ENCODE peak calls at places on chromosomes 7 and 10, in four cellular contexts. S is GM12892; T is fibroblast of lung; G is naive thymus-derived CD8-positive, alpha-beta T cell. D is an unnamed sample.
A peak's percentile ranks its signal among the peaks of the same experiment; 100 is the strongest.

GRCh38 chr7:134823400-134823799 is 44.0 kb downstream of the CALD1 start:
- DNase-seq in S (no peak), T (peak; percentile 78), G (no peak), D (no peak)

GRCh38 chr7:2190531-2190930 is 42.2 kb downstream of the MAD1L1 start:
- DNase-seq in S (no peak), T (no peak), G (no peak), D (no peak)

GRCh38 chr10:119669331-119669730 is 18.2 kb downstream of the BAG3 start:
- DNase-seq in S (no peak), T (no peak), G (no peak), D (no peak)

GRCh38 chr7:1912472-1913289 is 242.6 kb downstream of the ELFN1 start:
- DNase-seq in S (no peak), T (peak; percentile 84), G (no peak), D (no peak)

GRCh38 chr7:82481499-82482097 is 38.0 kb upstream of the CACNA2D1 start:
- DNase-seq in S (no peak), T (peak; percentile 58), G (no peak), D (peak; percentile 43)

GRCh38 chr10:71860243-71861029 is 9.4 kb upstream of the PSAP start:
- DNase-seq in S (no peak), T (peak; percentile 100), G (no peak), D (peak; percentile 92)

GRCh38 chr7:20223356-20223755 is 6.2 kb upstream of the MACC1 start:
- DNase-seq in S (no peak), T (peak; percentile 22), G (no peak), D (no peak)

GRCh38 chr10:48667960-48668541 is 16.6 kb upstream of the WDFY4 start:
- DNase-seq in S (no peak), T (no peak), G (no peak), D (peak; percentile 13)

GRCh38 chr7:16644624-16644986 is 949 bp downstream of the ANKMY2 start:
- DNase-seq in S (no peak), T (peak; percentile 50), G (peak; percentile 47), D (peak; percentile 26)

GRCh38 chr7:36039671-36040070 is 113.4 kb upstream of the EEPD1 start:
- DNase-seq in S (no peak), T (no peak), G (no peak), D (no peak)

GRCh38 chr7:36840930-36841329 is 116.6 kb upstream of the AOAH start:
- DNase-seq in S (no peak), T (no peak), G (no peak), D (no peak)

GRCh38 chr7:70416611-70417010 is 715.3 kb upstream of the GALNT17 start:
- DNase-seq in S (no peak), T (no peak), G (no peak), D (no peak)

GRCh38 chr10:83218205-83218604 is 921.1 kb upstream of the GHITM start:
- DNase-seq in S (no peak), T (no peak), G (no peak), D (no peak)

GRCh38 chr7:74043523-74043951 is 15.6 kb downstream of the ELN start:
- DNase-seq in S (no peak), T (no peak), G (no peak), D (no peak)

GRCh38 chr7:39413866-39414668 is 152.1 kb upstream of the YAE1 start:
- DNase-seq in S (peak; percentile 32), T (peak; percentile 37), G (peak; percentile 6), D (peak; percentile 7)

GRCh38 chr7:114416089-114416990 is 1.7 kb downstream of the FOXP2 start:
- DNase-seq in S (no peak), T (peak; percentile 21), G (no peak), D (no peak)

GRCh38 chr10:103154464-103155299 is 38.4 kb downstream of the NT5C2 start:
- DNase-seq in S (no peak), T (peak; percentile 31), G (no peak), D (no peak)

GRCh38 chr10:44205072-44205471 is 179.8 kb downstream of the CXCL12 start:
- DNase-seq in S (no peak), T (no peak), G (no peak), D (no peak)

GRCh38 chr7:14425559-14425958 is 436.1 kb upstream of the ETV1 start:
- DNase-seq in S (no peak), T (no peak), G (no peak), D (no peak)